ENCODE peak calls at places on chromosomes 7 and 10, in ten cellular contexts. One of them, this sample, is unnamed.

GRCh38 chr7:128035712-128036111 is 4.5 kb upstream of the LRRC4 start:
- DNase-seq in T-helper 9 cell: no peak
- DNase-seq in ACHN: peak
- DNase-seq in AG04449: no peak
- DNase-seq in NCI-H226: peak
- DNase-seq in nucleus accumbens: peak
- DNase-seq in amniotic stem cell: no peak
- DNase-seq in NCI-H1092: peak
- DNase-seq in GM23338: peak
- DNase-seq in Ammon's horn: peak
- DNase-seq in this sample: no peak

GRCh38 chr10:129705676-129706075 is 238.6 kb downstream of the MGMT start:
- DNase-seq in AG04449: no peak
- DNase-seq in ACHN: no peak
- DNase-seq in amniotic stem cell: no peak
- DNase-seq in GM23338: no peak
- DNase-seq in Ammon's horn: no peak
- DNase-seq in NCI-H226: no peak
- DNase-seq in NCI-H1092: no peak
- DNase-seq in T-helper 9 cell: no peak
- DNase-seq in nucleus accumbens: no peak
- DNase-seq in this sample: no peak

GRCh38 chr10:34757933-34758332 is 57.2 kb downstream of the PARD3 start:
- DNase-seq in GM23338: no peak
- DNase-seq in NCI-H1092: no peak
- DNase-seq in T-helper 9 cell: no peak
- DNase-seq in nucleus accumbens: no peak
- DNase-seq in AG04449: no peak
- DNase-seq in ACHN: no peak
- DNase-seq in Ammon's horn: no peak
- DNase-seq in amniotic stem cell: no peak
- DNase-seq in NCI-H226: no peak
- DNase-seq in this sample: no peak

GRCh38 chr10:97708976-97709745 is 4.4 kb upstream of the MARVELD1 start:
- DNase-seq in GM23338: peak
- DNase-seq in AG04449: peak
- DNase-seq in NCI-H226: peak
- DNase-seq in T-helper 9 cell: peak
- DNase-seq in Ammon's horn: peak
- DNase-seq in amniotic stem cell: peak
- DNase-seq in NCI-H1092: no peak
- DNase-seq in ACHN: peak
- DNase-seq in nucleus accumbens: peak
- DNase-seq in this sample: peak

GRCh38 chr10:75292794-75293455 is 57.2 kb upstream of the COMTD1 start:
- DNase-seq in NCI-H1092: no peak
- DNase-seq in nucleus accumbens: no peak
- DNase-seq in T-helper 9 cell: no peak
- DNase-seq in GM23338: no peak
- DNase-seq in NCI-H226: no peak
- DNase-seq in ACHN: no peak
- DNase-seq in Ammon's horn: no peak
- DNase-seq in amniotic stem cell: no peak
- DNase-seq in AG04449: no peak
- DNase-seq in this sample: no peak

GRCh38 chr7:157016352-157017041 is 6.0 kb upstream of the MNX1 start:
- DNase-seq in NCI-H226: no peak
- DNase-seq in ACHN: no peak
- DNase-seq in amniotic stem cell: no peak
- DNase-seq in NCI-H1092: no peak
- DNase-seq in T-helper 9 cell: no peak
- DNase-seq in Ammon's horn: no peak
- DNase-seq in nucleus accumbens: no peak
- DNase-seq in GM23338: peak
- DNase-seq in AG04449: no peak
- DNase-seq in this sample: no peak

GRCh38 chr7:76179686-76180085 is 22.0 kb upstream of the SRRM3 start:
- DNase-seq in NCI-H1092: no peak
- DNase-seq in T-helper 9 cell: no peak
- DNase-seq in GM23338: no peak
- DNase-seq in AG04449: no peak
- DNase-seq in Ammon's horn: no peak
- DNase-seq in amniotic stem cell: no peak
- DNase-seq in NCI-H226: no peak
- DNase-seq in ACHN: no peak
- DNase-seq in nucleus accumbens: no peak
- DNase-seq in this sample: no peak

GRCh38 chr7:134474902-134475301 is 16.0 kb upstream of the AKR1B1 start:
- DNase-seq in nucleus accumbens: no peak
- DNase-seq in ACHN: no peak
- DNase-seq in AG04449: no peak
- DNase-seq in GM23338: no peak
- DNase-seq in NCI-H1092: no peak
- DNase-seq in T-helper 9 cell: no peak
- DNase-seq in NCI-H226: no peak
- DNase-seq in Ammon's horn: no peak
- DNase-seq in amniotic stem cell: no peak
- DNase-seq in this sample: no peak

GRCh38 chr10:133334495-133335237 is 2.0 kb downstream of the CALY start:
- DNase-seq in NCI-H226: no peak
- DNase-seq in ACHN: no peak
- DNase-seq in NCI-H1092: no peak
- DNase-seq in nucleus accumbens: no peak
- DNase-seq in Ammon's horn: no peak
- DNase-seq in GM23338: peak
- DNase-seq in T-helper 9 cell: peak
- DNase-seq in AG04449: no peak
- DNase-seq in amniotic stem cell: no peak
- DNase-seq in this sample: peak

GRCh38 chr7:152006336-152006735 is 19.1 kb upstream of the GALNT11 start:
- DNase-seq in Ammon's horn: no peak
- DNase-seq in NCI-H226: peak
- DNase-seq in NCI-H1092: no peak
- DNase-seq in amniotic stem cell: no peak
- DNase-seq in AG04449: no peak
- DNase-seq in ACHN: no peak
- DNase-seq in GM23338: peak
- DNase-seq in nucleus accumbens: no peak
- DNase-seq in T-helper 9 cell: no peak
- DNase-seq in this sample: no peak

GRCh38 chr7:16609842-16610450 is 35.6 kb downstream of the ANKMY2 start:
- DNase-seq in T-helper 9 cell: no peak
- DNase-seq in Ammon's horn: no peak
- DNase-seq in amniotic stem cell: no peak
- DNase-seq in GM23338: no peak
- DNase-seq in ACHN: no peak
- DNase-seq in NCI-H1092: no peak
- DNase-seq in AG04449: no peak
- DNase-seq in nucleus accumbens: no peak
- DNase-seq in NCI-H226: no peak
- DNase-seq in this sample: no peak

GRCh38 chr10:81127931-81128330 is 590.2 kb downstream of the SH2D4B start:
- DNase-seq in NCI-H226: no peak
- DNase-seq in ACHN: peak
- DNase-seq in GM23338: no peak
- DNase-seq in NCI-H1092: no peak
- DNase-seq in Ammon's horn: no peak
- DNase-seq in AG04449: no peak
- DNase-seq in T-helper 9 cell: no peak
- DNase-seq in amniotic stem cell: no peak
- DNase-seq in nucleus accumbens: no peak
- DNase-seq in this sample: no peak

GRCh38 chr7:113784317-113784716 is 134.5 kb downstream of the PPP1R3A start:
- DNase-seq in GM23338: no peak
- DNase-seq in NCI-H226: no peak
- DNase-seq in NCI-H1092: no peak
- DNase-seq in T-helper 9 cell: no peak
- DNase-seq in Ammon's horn: no peak
- DNase-seq in AG04449: no peak
- DNase-seq in nucleus accumbens: no peak
- DNase-seq in amniotic stem cell: no peak
- DNase-seq in ACHN: no peak
- DNase-seq in this sample: no peak

GRCh38 chr10:125189162-125189561 is 28.8 kb upstream of the CTBP2 start:
- DNase-seq in Ammon's horn: no peak
- DNase-seq in T-helper 9 cell: no peak
- DNase-seq in ACHN: no peak
- DNase-seq in GM23338: no peak
- DNase-seq in NCI-H226: no peak
- DNase-seq in nucleus accumbens: no peak
- DNase-seq in AG04449: no peak
- DNase-seq in amniotic stem cell: no peak
- DNase-seq in NCI-H1092: no peak
- DNase-seq in this sample: no peak

GRCh38 chr10:30877111-30877510 is 154.6 kb downstream of the ZNF438 start:
- DNase-seq in NCI-H226: no peak
- DNase-seq in NCI-H1092: no peak
- DNase-seq in nucleus accumbens: no peak
- DNase-seq in Ammon's horn: no peak
- DNase-seq in GM23338: no peak
- DNase-seq in AG04449: no peak
- DNase-seq in T-helper 9 cell: no peak
- DNase-seq in amniotic stem cell: no peak
- DNase-seq in ACHN: no peak
- DNase-seq in this sample: no peak

GRCh38 chr10:35607475-35608316 is 2.6 kb downstream of the GJD4 start:
- DNase-seq in AG04449: no peak
- DNase-seq in T-helper 9 cell: no peak
- DNase-seq in amniotic stem cell: no peak
- DNase-seq in nucleus accumbens: no peak
- DNase-seq in GM23338: peak
- DNase-seq in ACHN: no peak
- DNase-seq in Ammon's horn: no peak
- DNase-seq in NCI-H226: no peak
- DNase-seq in NCI-H1092: no peak
- DNase-seq in this sample: no peak

GRCh38 chr10:103645141-103646054 is 151.9 kb downstream of the NEURL1 start:
- DNase-seq in ACHN: no peak
- DNase-seq in Ammon's horn: peak
- DNase-seq in AG04449: peak
- DNase-seq in nucleus accumbens: no peak
- DNase-seq in NCI-H1092: no peak
- DNase-seq in GM23338: no peak
- DNase-seq in T-helper 9 cell: no peak
- DNase-seq in NCI-H226: peak
- DNase-seq in amniotic stem cell: peak
- DNase-seq in this sample: peak